ENCODE peak calls at places on chromosomes 3 and 15, in seven cellular contexts. H is endothelial cell of umbilical vein, B is HepG2, E is spleen, M is heart left ventricle, T is body of pancreas, P is transverse colon. Z is an unnamed sample.

GRCh38 chr15:41869770-41870688 is 23.8 kb downstream of the SPTBN5 start:
- DNase-seq in B (no peak), H (no peak), M (no peak), T (no peak), P (no peak), E (no peak), Z (no peak)

GRCh38 chr3:190074817-190075216 is 45.9 kb downstream of the P3H2 start:
- DNase-seq in B (no peak), P (no peak), E (no peak), H (no peak), M (no peak), T (no peak), Z (no peak)

GRCh38 chr3:72347819-72348319 is 500.4 kb downstream of the SHQ1 start:
- DNase-seq in E (peak; percentile 92), T (peak; percentile 82), P (peak; percentile 72), B (no peak), H (peak; percentile 92), M (peak; percentile 89), Z (peak; percentile 44)

GRCh38 chr15:57364282-57365007 is 11.9 kb upstream of the CGNL1 start:
- DNase-seq in M (no peak), E (no peak), H (peak; percentile 14), B (peak; percentile 15), T (no peak), P (no peak), Z (no peak)

GRCh38 chr3:158743664-158744566 is 11.7 kb upstream of the RARRES1 start:
- DNase-seq in E (no peak), B (no peak), P (peak; percentile 42), T (no peak), M (no peak), H (no peak), Z (no peak)

GRCh38 chr3:140177943-140178342 is 243.0 kb downstream of the CLSTN2 start:
- DNase-seq in P (no peak), E (no peak), B (no peak), T (no peak), M (no peak), H (no peak), Z (no peak)

GRCh38 chr3:29937185-29937584 is 656.3 kb downstream of the RBMS3 start:
- DNase-seq in B (no peak), M (no peak), H (peak; percentile 35), T (no peak), P (no peak), E (no peak), Z (no peak)

GRCh38 chr15:80242132-80242769 is 9.8 kb downstream of the CTXND1 start:
- DNase-seq in T (peak; percentile 19), B (peak; percentile 50), P (peak; percentile 12), E (no peak), M (peak; percentile 64), H (peak; percentile 11), Z (no peak)

GRCh38 chr3:170751083-170751893 is 118.7 kb downstream of the RPL22L1 start:
- DNase-seq in B (no peak), P (peak; percentile 11), M (peak; percentile 64), H (peak; percentile 95), E (no peak), T (peak; percentile 63), Z (peak; percentile 5)

GRCh38 chr15:27485265-27485664 is 514.3 kb downstream of the GABRG3 start:
- DNase-seq in P (no peak), B (no peak), E (no peak), M (no peak), H (no peak), T (no peak), Z (no peak)

GRCh38 chr15:41940441-41940857 is 31.9 kb downstream of the EHD4 start:
- DNase-seq in T (no peak), H (peak; percentile 92), E (no peak), P (no peak), B (peak; percentile 20), M (no peak), Z (no peak)

GRCh38 chr15:31353931-31354330 is 27.3 kb downstream of the KLF13 start:
- DNase-seq in M (peak; percentile 83), B (no peak), H (no peak), P (no peak), E (peak; percentile 80), T (peak; percentile 33), Z (peak; percentile 86)

GRCh38 chr3:71876135-71876534 is 91.2 kb upstream of the PROK2 start:
- DNase-seq in P (no peak), B (no peak), M (no peak), T (no peak), H (no peak), E (no peak), Z (no peak)

GRCh38 chr3:15011174-15011573 is 53.9 kb downstream of the MRPS25 start:
- DNase-seq in H (no peak), E (no peak), B (no peak), T (no peak), P (no peak), M (no peak), Z (no peak)

GRCh38 chr3:61637088-61638051 is 76.0 kb downstream of the PTPRG start:
- DNase-seq in M (no peak), E (no peak), T (peak; percentile 56), B (no peak), H (peak; percentile 28), P (peak; percentile 81), Z (peak; percentile 48)

GRCh38 chr15:77186518-77187095 is 115.7 kb upstream of the TSPAN3 start:
- DNase-seq in M (no peak), T (no peak), B (no peak), E (no peak), H (peak; percentile 66), P (no peak), Z (no peak)

GRCh38 chr15:73991260-73991659 is 835 bp downstream of the STOML1 start:
- DNase-seq in M (peak; percentile 89), H (peak; percentile 53), T (peak; percentile 62), P (peak; percentile 45), E (peak; percentile 86), B (no peak), Z (no peak)

GRCh38 chr15:73694419-73694818 is 10.2 kb downstream of the CD276 start:
- DNase-seq in H (no peak), E (peak; percentile 28), T (no peak), B (no peak), M (no peak), P (no peak), Z (peak; percentile 51)

GRCh38 chr3:184234224-184234623 is 4.8 kb downstream of the VWA5B2 start:
- DNase-seq in M (no peak), T (peak; percentile 82), E (no peak), P (no peak), H (peak; percentile 64), B (peak; percentile 25), Z (no peak)

GRCh38 chr3:29922990-29923746 is 642.3 kb downstream of the RBMS3 start:
- DNase-seq in E (no peak), P (peak; percentile 7), B (peak; percentile 54), T (peak; percentile 7), H (peak; percentile 85), M (no peak), Z (peak; percentile 13)

DNA sequence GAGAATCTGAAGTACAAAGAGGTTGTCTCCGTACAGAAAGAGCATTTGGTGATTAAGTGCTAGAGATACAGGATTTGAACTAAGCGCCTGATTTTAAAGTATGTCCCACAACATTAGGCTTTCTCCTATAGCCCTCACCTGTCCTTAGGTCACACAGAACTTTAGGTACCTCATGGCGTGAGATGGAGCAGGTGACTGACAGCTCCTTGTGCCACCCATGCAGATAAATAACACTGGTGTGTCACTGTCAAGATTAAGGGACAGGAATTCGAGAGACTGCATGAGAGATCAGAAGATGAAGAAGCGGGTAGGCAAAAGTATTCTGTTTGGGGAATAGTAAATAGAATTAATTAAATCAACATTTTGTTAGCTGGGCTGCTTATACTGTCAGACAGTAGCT is 1.1 kb downstream of the BLM start:
- DNase-seq in H (no peak), T (no peak), M (no peak), B (no peak), E (no peak), P (no peak), Z (no peak)
- TF ChIP-seq POLR2A in H (no peak), T (no peak), M (no peak), B (no peak), E (no peak), P (no peak), Z (no peak)

DNA sequence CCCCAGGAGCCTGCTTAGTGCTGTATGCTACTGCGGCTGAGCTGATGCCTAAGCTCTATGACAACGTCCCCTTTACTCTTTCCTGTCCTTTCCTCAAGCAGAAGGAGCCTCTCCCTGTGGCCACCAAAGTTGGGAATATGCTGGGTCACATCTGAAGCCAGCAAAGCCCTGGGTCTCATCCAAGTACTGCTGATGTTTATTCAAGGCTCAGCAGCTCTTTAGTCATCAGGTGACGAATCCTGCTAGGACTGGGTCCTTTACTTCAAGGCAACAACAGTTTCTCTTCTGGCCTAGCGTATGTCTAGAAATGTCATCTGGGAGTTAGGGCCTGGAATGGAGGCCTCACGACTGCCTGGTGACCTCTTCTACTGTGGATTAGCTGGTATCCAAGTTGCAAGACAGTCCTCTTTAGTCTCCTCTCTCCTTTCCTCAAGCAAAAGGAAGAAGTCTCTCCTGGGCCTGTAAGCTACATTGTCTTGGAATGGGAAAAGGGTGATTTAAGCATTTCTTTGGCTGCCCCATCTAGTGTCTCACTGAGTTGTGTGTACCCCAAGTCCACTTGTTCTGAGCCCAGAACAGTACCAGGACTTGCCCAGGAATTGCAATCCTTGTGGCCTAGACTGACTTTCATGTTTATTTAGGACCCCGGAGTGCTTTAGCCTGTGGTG is 63.9 kb downstream of the TNFAIP8L3 start:
- DNase-seq in E (no peak), P (no peak), T (peak; percentile 29), H (no peak), B (peak; percentile 13), M (no peak), Z (no peak)
- H3K27ac ChIP-seq in E (no peak overlapping the region), P (peak overlapping the region; percentile 27), T (no peak overlapping the region), H (no peak overlapping the region), B (no peak overlapping the region), M (no peak overlapping the region), Z (no peak overlapping the region)

GRCh38 chr3:128318275-128318920 is 148.3 kb downstream of the DNAJB8 start:
- DNase-seq in E (no peak), B (no peak), P (no peak), H (no peak), M (no peak), T (no peak), Z (no peak)
- TF ChIP-seq CTCF in E (no peak), B (no peak), P (no peak), H (no peak), M (no peak), T (no peak), Z (no peak)

GRCh38 chr15:33730815-33731214 is 237.5 kb upstream of the CHRM5 start:
- DNase-seq in P (no peak), T (no peak), M (no peak), H (no peak), E (no peak), B (no peak), Z (no peak)
- TF ChIP-seq POLR2A in P (no peak), T (no peak), M (no peak), H (no peak), E (no peak), B (no peak), Z (no peak)